ENCODE peak calls at places on chromosomes 12 and 14, in seven cellular contexts. One of them, this sample, is unnamed.
A peak's percentile ranks its signal among the peaks of the same experiment; 100 is the strongest.

GRCh38 chr12:53251477-53252348 is 16.4 kb upstream of the ESPL1 start:
- DNase-seq in WTC11: peak; percentile 86
- DNase-seq in OCI-LY7: peak; percentile 84
- DNase-seq in activated B cell treated with CpG ODN at 0.5 μM for 24 hours: peak; percentile 77
- DNase-seq in neural progenitor cell: peak; percentile 96
- DNase-seq in RWPE2: no peak
- DNase-seq in AG09309: no peak
- DNase-seq in this sample: peak; percentile 93

GRCh38 chr12:51883998-51884675 is 3.8 kb upstream of the ANKRD33 start:
- DNase-seq in AG09309: no peak
- DNase-seq in OCI-LY7: no peak
- DNase-seq in WTC11: no peak
- DNase-seq in neural progenitor cell: no peak
- DNase-seq in activated B cell treated with CpG ODN at 0.5 μM for 24 hours: no peak
- DNase-seq in RWPE2: no peak
- DNase-seq in this sample: no peak

GRCh38 chr12:105946541-105946940 is 192.2 kb downstream of the NUAK1 start:
- DNase-seq in neural progenitor cell: no peak
- DNase-seq in OCI-LY7: no peak
- DNase-seq in WTC11: no peak
- DNase-seq in AG09309: no peak
- DNase-seq in activated B cell treated with CpG ODN at 0.5 μM for 24 hours: no peak
- DNase-seq in RWPE2: no peak
- DNase-seq in this sample: no peak

GRCh38 chr12:65094722-65095121 is 26.4 kb downstream of the WIF1 start:
- DNase-seq in OCI-LY7: no peak
- DNase-seq in neural progenitor cell: no peak
- DNase-seq in AG09309: no peak
- DNase-seq in WTC11: no peak
- DNase-seq in activated B cell treated with CpG ODN at 0.5 μM for 24 hours: no peak
- DNase-seq in RWPE2: no peak
- DNase-seq in this sample: no peak

GRCh38 chr12:1518763-1519516 is 75.4 kb downstream of the FBXL14 start:
- DNase-seq in RWPE2: peak; percentile 78
- DNase-seq in activated B cell treated with CpG ODN at 0.5 μM for 24 hours: no peak
- DNase-seq in neural progenitor cell: no peak
- DNase-seq in WTC11: no peak
- DNase-seq in AG09309: peak; percentile 27
- DNase-seq in OCI-LY7: no peak
- DNase-seq in this sample: no peak

GRCh38 chr14:22303589-22304195 is 285.3 kb downstream of the DAD1 start:
- DNase-seq in WTC11: no peak
- DNase-seq in neural progenitor cell: peak; percentile 18
- DNase-seq in activated B cell treated with CpG ODN at 0.5 μM for 24 hours: no peak
- DNase-seq in AG09309: no peak
- DNase-seq in OCI-LY7: peak; percentile 46
- DNase-seq in RWPE2: no peak
- DNase-seq in this sample: peak; percentile 24

GRCh38 chr12:121513464-121514183 is 67.2 kb downstream of the KDM2B start:
- DNase-seq in activated B cell treated with CpG ODN at 0.5 μM for 24 hours: no peak
- DNase-seq in AG09309: no peak
- DNase-seq in OCI-LY7: peak; percentile 69
- DNase-seq in neural progenitor cell: peak; percentile 54
- DNase-seq in WTC11: peak; percentile 79
- DNase-seq in RWPE2: no peak
- DNase-seq in this sample: peak; percentile 84

GRCh38 chr12:107442593-107442992 is 243.0 kb upstream of the PWP1 start:
- DNase-seq in activated B cell treated with CpG ODN at 0.5 μM for 24 hours: no peak
- DNase-seq in WTC11: no peak
- DNase-seq in RWPE2: no peak
- DNase-seq in OCI-LY7: no peak
- DNase-seq in neural progenitor cell: peak; percentile 20
- DNase-seq in AG09309: no peak
- DNase-seq in this sample: no peak

GRCh38 chr14:104105822-104106470 is 20.4 kb downstream of the ASPG start:
- DNase-seq in OCI-LY7: no peak
- DNase-seq in AG09309: no peak
- DNase-seq in WTC11: no peak
- DNase-seq in RWPE2: peak; percentile 73
- DNase-seq in activated B cell treated with CpG ODN at 0.5 μM for 24 hours: no peak
- DNase-seq in neural progenitor cell: no peak
- DNase-seq in this sample: no peak

GRCh38 chr12:18224745-18225144 is 36.6 kb upstream of the PIK3C2G start:
- DNase-seq in RWPE2: no peak
- DNase-seq in AG09309: peak; percentile 14
- DNase-seq in OCI-LY7: peak; percentile 3
- DNase-seq in neural progenitor cell: peak; percentile 62
- DNase-seq in activated B cell treated with CpG ODN at 0.5 μM for 24 hours: no peak
- DNase-seq in WTC11: no peak
- DNase-seq in this sample: peak; percentile 11

GRCh38 chr14:89564291-89564957 is 147.4 kb upstream of the FOXN3 start:
- DNase-seq in activated B cell treated with CpG ODN at 0.5 μM for 24 hours: no peak
- DNase-seq in neural progenitor cell: no peak
- DNase-seq in RWPE2: no peak
- DNase-seq in OCI-LY7: no peak
- DNase-seq in WTC11: no peak
- DNase-seq in AG09309: peak; percentile 7
- DNase-seq in this sample: no peak

GRCh38 chr14:54529811-54530210 is 20.1 kb downstream of the CGRRF1 start:
- DNase-seq in WTC11: no peak
- DNase-seq in activated B cell treated with CpG ODN at 0.5 μM for 24 hours: no peak
- DNase-seq in neural progenitor cell: no peak
- DNase-seq in AG09309: peak; percentile 31
- DNase-seq in OCI-LY7: no peak
- DNase-seq in RWPE2: no peak
- DNase-seq in this sample: no peak

GRCh38 chr12:24069532-24070395 is 120.3 kb upstream of the SOX5 start:
- DNase-seq in AG09309: no peak
- DNase-seq in neural progenitor cell: peak; percentile 80
- DNase-seq in RWPE2: no peak
- DNase-seq in OCI-LY7: no peak
- DNase-seq in WTC11: peak; percentile 10
- DNase-seq in activated B cell treated with CpG ODN at 0.5 μM for 24 hours: no peak
- DNase-seq in this sample: no peak

GRCh38 chr14:104593241-104593701 is 11.3 kb downstream of the TMEM179 start:
- DNase-seq in neural progenitor cell: no peak
- DNase-seq in OCI-LY7: no peak
- DNase-seq in AG09309: no peak
- DNase-seq in WTC11: no peak
- DNase-seq in RWPE2: no peak
- DNase-seq in activated B cell treated with CpG ODN at 0.5 μM for 24 hours: no peak
- DNase-seq in this sample: no peak

GRCh38 chr14:68792022-68792829 is 641 bp downstream of the ZFP36L1 start:
- DNase-seq in neural progenitor cell: peak; percentile 35
- DNase-seq in activated B cell treated with CpG ODN at 0.5 μM for 24 hours: no peak
- DNase-seq in AG09309: no peak
- DNase-seq in WTC11: no peak
- DNase-seq in RWPE2: peak; percentile 54
- DNase-seq in OCI-LY7: peak; percentile 61
- DNase-seq in this sample: no peak

GRCh38 chr12:85825751-85826150 is 10.5 kb downstream of the RASSF9 start:
- DNase-seq in WTC11: no peak
- DNase-seq in AG09309: no peak
- DNase-seq in activated B cell treated with CpG ODN at 0.5 μM for 24 hours: no peak
- DNase-seq in neural progenitor cell: no peak
- DNase-seq in RWPE2: no peak
- DNase-seq in OCI-LY7: no peak
- DNase-seq in this sample: no peak

GRCh38 chr14:80919622-80920021 is 21.9 kb downstream of the CEP128 start:
- DNase-seq in neural progenitor cell: no peak
- DNase-seq in RWPE2: no peak
- DNase-seq in WTC11: no peak
- DNase-seq in activated B cell treated with CpG ODN at 0.5 μM for 24 hours: no peak
- DNase-seq in AG09309: no peak
- DNase-seq in OCI-LY7: no peak
- DNase-seq in this sample: no peak

GRCh38 chr14:80930095-80930494 is 11.4 kb downstream of the CEP128 start:
- DNase-seq in neural progenitor cell: no peak
- DNase-seq in activated B cell treated with CpG ODN at 0.5 μM for 24 hours: no peak
- DNase-seq in RWPE2: no peak
- DNase-seq in WTC11: no peak
- DNase-seq in OCI-LY7: peak; percentile 53
- DNase-seq in AG09309: no peak
- DNase-seq in this sample: no peak

GRCh38 chr14:80926706-80927384 is 14.7 kb downstream of the CEP128 start:
- DNase-seq in neural progenitor cell: no peak
- DNase-seq in WTC11: no peak
- DNase-seq in activated B cell treated with CpG ODN at 0.5 μM for 24 hours: no peak
- DNase-seq in AG09309: peak; percentile 46
- DNase-seq in RWPE2: no peak
- DNase-seq in OCI-LY7: no peak
- DNase-seq in this sample: no peak

GRCh38 chr14:80927385-80927989 is 14.1 kb downstream of the CEP128 start:
- DNase-seq in neural progenitor cell: no peak
- DNase-seq in activated B cell treated with CpG ODN at 0.5 μM for 24 hours: no peak
- DNase-seq in RWPE2: no peak
- DNase-seq in WTC11: peak; percentile 29
- DNase-seq in AG09309: no peak
- DNase-seq in OCI-LY7: no peak
- DNase-seq in this sample: no peak

DNA sequence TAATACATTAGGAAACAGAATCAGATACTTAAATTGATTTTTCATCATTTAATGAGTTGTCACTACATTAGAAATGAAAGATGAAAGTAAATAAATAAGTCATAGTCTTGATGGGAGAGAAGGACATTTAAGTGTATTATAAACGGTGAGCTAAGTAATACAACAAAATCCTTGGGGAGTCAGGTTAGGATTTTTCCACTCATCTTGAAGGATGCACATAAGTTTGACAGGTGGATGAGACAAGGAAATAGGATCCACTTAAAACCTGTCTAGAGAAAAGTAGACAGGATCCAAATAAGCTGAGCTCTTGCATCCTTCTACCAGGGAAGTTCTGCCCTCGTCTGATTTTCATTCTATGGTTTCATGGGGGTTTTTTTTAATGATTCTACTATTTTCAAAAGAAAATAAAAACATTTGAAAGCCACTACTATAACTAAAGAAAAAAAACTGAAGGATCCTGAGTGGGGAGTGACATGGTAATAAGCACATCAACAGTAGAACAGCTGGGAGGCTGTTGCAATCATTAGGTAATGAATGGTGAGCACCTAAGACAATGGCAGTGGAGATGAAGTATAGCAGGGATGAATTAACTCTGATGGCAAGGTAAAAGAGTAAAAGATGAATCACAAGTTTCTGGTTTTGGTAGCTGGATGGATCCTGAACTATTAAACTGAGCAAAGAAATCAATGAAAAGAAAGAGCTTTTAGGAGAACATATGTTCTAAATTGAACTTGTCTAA is 17.0 kb downstream of the CEP128 start:
- DNase-seq in WTC11: no peak
- DNase-seq in activated B cell treated with CpG ODN at 0.5 μM for 24 hours: no peak
- DNase-seq in RWPE2: no peak
- DNase-seq in OCI-LY7: no peak
- DNase-seq in AG09309: no peak
- DNase-seq in neural progenitor cell: no peak
- DNase-seq in this sample: no peak
- TF ChIP-seq CTCF in WTC11: no peak
- TF ChIP-seq CTCF in activated B cell treated with CpG ODN at 0.5 μM for 24 hours: no peak
- TF ChIP-seq CTCF in RWPE2: no peak
- TF ChIP-seq CTCF in OCI-LY7: no peak
- TF ChIP-seq CTCF in AG09309: no peak
- TF ChIP-seq CTCF in neural progenitor cell: no peak
- TF ChIP-seq CTCF in this sample: no peak

GRCh38 chr12:29278673-29279420 is 102.1 kb downstream of the ERGIC2 start:
- DNase-seq in RWPE2: no peak
- DNase-seq in AG09309: no peak
- DNase-seq in neural progenitor cell: no peak
- DNase-seq in activated B cell treated with CpG ODN at 0.5 μM for 24 hours: no peak
- DNase-seq in OCI-LY7: no peak
- DNase-seq in WTC11: no peak
- DNase-seq in this sample: no peak
- TF ChIP-seq CTCF in RWPE2: no peak
- TF ChIP-seq CTCF in AG09309: no peak
- TF ChIP-seq CTCF in neural progenitor cell: no peak
- TF ChIP-seq CTCF in activated B cell treated with CpG ODN at 0.5 μM for 24 hours: no peak
- TF ChIP-seq CTCF in OCI-LY7: no peak
- TF ChIP-seq CTCF in WTC11: no peak
- TF ChIP-seq CTCF in this sample: no peak

GRCh38 chr14:59939828-59940227 is 19.9 kb downstream of the LRRC9 start:
- DNase-seq in WTC11: no peak
- DNase-seq in activated B cell treated with CpG ODN at 0.5 μM for 24 hours: no peak
- DNase-seq in OCI-LY7: no peak
- DNase-seq in neural progenitor cell: no peak
- DNase-seq in AG09309: no peak
- DNase-seq in RWPE2: no peak
- DNase-seq in this sample: no peak

GRCh38 chr14:59944909-59945308 is 25.0 kb downstream of the LRRC9 start:
- DNase-seq in neural progenitor cell: no peak
- DNase-seq in AG09309: no peak
- DNase-seq in RWPE2: no peak
- DNase-seq in activated B cell treated with CpG ODN at 0.5 μM for 24 hours: no peak
- DNase-seq in WTC11: no peak
- DNase-seq in OCI-LY7: no peak
- DNase-seq in this sample: no peak
- TF ChIP-seq CTCF in neural progenitor cell: no peak
- TF ChIP-seq CTCF in AG09309: no peak
- TF ChIP-seq CTCF in RWPE2: peak; percentile 36
- TF ChIP-seq CTCF in activated B cell treated with CpG ODN at 0.5 μM for 24 hours: no peak
- TF ChIP-seq CTCF in WTC11: no peak
- TF ChIP-seq CTCF in OCI-LY7: peak; percentile 24
- TF ChIP-seq CTCF in this sample: no peak

GRCh38 chr12:103947871-103948555 is 17.7 kb upstream of the TDG start:
- DNase-seq in RWPE2: no peak
- DNase-seq in AG09309: no peak
- DNase-seq in neural progenitor cell: no peak
- DNase-seq in OCI-LY7: no peak
- DNase-seq in activated B cell treated with CpG ODN at 0.5 μM for 24 hours: no peak
- DNase-seq in WTC11: no peak
- DNase-seq in this sample: no peak

GRCh38 chr12:103944964-103945363 is 14.8 kb downstream of the HSP90B1 start:
- DNase-seq in activated B cell treated with CpG ODN at 0.5 μM for 24 hours: no peak
- DNase-seq in WTC11: no peak
- DNase-seq in AG09309: no peak
- DNase-seq in OCI-LY7: no peak
- DNase-seq in RWPE2: no peak
- DNase-seq in neural progenitor cell: no peak
- DNase-seq in this sample: no peak

GRCh38 chr12:103952497-103952896 is 13.2 kb upstream of the TDG start:
- DNase-seq in AG09309: no peak
- DNase-seq in WTC11: no peak
- DNase-seq in neural progenitor cell: no peak
- DNase-seq in activated B cell treated with CpG ODN at 0.5 μM for 24 hours: no peak
- DNase-seq in RWPE2: no peak
- DNase-seq in OCI-LY7: no peak
- DNase-seq in this sample: no peak

DNA sequence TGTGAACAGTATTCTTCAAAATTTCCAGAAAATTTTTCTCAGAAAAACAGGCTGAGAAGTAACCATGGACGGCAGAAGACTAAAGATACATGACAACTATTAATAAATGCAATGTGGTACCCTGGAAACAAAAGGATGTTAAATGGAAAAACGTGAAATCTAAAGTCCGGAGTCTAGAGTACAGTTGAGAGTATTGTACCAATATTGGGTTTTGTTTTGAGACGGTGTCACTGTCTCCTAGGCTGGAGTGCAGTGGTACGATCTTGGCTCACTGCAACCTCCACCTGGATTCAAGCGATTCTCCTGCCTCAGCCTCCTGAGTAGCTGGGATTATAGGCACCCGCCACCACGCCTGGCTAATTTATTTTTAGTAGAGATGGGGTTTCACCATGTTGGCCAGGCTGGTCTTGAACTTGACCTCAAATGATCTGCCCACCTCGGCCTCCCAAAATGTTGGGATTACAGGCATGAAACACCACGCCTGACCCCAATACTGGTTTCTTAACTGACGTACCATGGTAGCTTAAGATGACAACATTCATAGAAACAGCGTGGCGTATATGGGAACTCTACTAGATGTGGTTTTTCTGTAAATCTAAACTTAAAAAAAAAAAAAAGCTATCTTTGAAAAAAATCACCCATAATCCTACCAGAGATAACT is 16.8 kb upstream of the TDG start:
- DNase-seq in WTC11: no peak
- DNase-seq in OCI-LY7: no peak
- DNase-seq in neural progenitor cell: no peak
- DNase-seq in activated B cell treated with CpG ODN at 0.5 μM for 24 hours: no peak
- DNase-seq in AG09309: no peak
- DNase-seq in RWPE2: no peak
- DNase-seq in this sample: no peak
- TF ChIP-seq CTCF in WTC11: no peak
- TF ChIP-seq CTCF in OCI-LY7: no peak
- TF ChIP-seq CTCF in neural progenitor cell: no peak
- TF ChIP-seq CTCF in activated B cell treated with CpG ODN at 0.5 μM for 24 hours: no peak
- TF ChIP-seq CTCF in AG09309: no peak
- TF ChIP-seq CTCF in RWPE2: no peak
- TF ChIP-seq CTCF in this sample: no peak